ENCODE peak calls at places on chromosomes 11 and 22, in six cellular contexts. R is IMR-90, T is Peyer's patch, M is A673, C is prostate gland, X is brain microvascular endothelial cell. E is an unnamed sample.

GRCh38 chr11:77136074-77136473 is 8.0 kb downstream of the MYO7A start:
- DNase-seq in R (peak; percentile 71), T (no peak), M (no peak), C (no peak), X (peak; percentile 40), E (no peak)

GRCh38 chr11:104033134-104033533 is 3.3 kb upstream of the DDI1 start:
- DNase-seq in R (peak; percentile 97), T (no peak), M (no peak), C (no peak), X (peak; percentile 73), E (no peak)

GRCh38 chr11:108496643-108497256 is 1.4 kb downstream of the POGLUT3 start:
- DNase-seq in R (peak; percentile 31), T (no peak), M (peak; percentile 29), C (no peak), X (no peak), E (no peak)

GRCh38 chr11:72821920-72822799 is 7.9 kb downstream of the ATG16L2 start:
- DNase-seq in R (peak; percentile 84), T (peak; percentile 84), M (peak; percentile 97), C (peak; percentile 88), X (peak; percentile 76), E (peak; percentile 92)

GRCh38 chr22:23113847-23114720 is 27.7 kb downstream of the RSPH14 start:
- DNase-seq in R (no peak), T (no peak), M (no peak), C (no peak), X (no peak), E (no peak)

GRCh38 chr11:63906585-63906984 is 10.4 kb downstream of the RCOR2 start:
- DNase-seq in R (peak; percentile 13), T (peak; percentile 38), M (peak; percentile 51), C (no peak), X (no peak), E (no peak)

GRCh38 chr22:33331017-33331416 is 272.8 kb upstream of the SYN3 start:
- DNase-seq in R (no peak), T (no peak), M (no peak), C (no peak), X (no peak), E (no peak)

GRCh38 chr11:105144887-105145286 is 5.3 kb upstream of the CARD18 start:
- DNase-seq in R (peak; percentile 89), T (no peak), M (peak; percentile 75), C (no peak), X (no peak), E (no peak)

GRCh38 chr11:12684821-12685220 is 10.6 kb downstream of the TEAD1 start:
- DNase-seq in R (no peak), T (no peak), M (no peak), C (no peak), X (no peak), E (peak; percentile 77)

GRCh38 chr11:8018742-8019631 is 31.9 kb downstream of the EIF3F start:
- DNase-seq in R (peak; percentile 69), T (peak; percentile 54), M (peak; percentile 41), C (peak; percentile 31), X (peak; percentile 48), E (peak; percentile 53)

GRCh38 chr11:12901272-12901671 is 107.8 kb upstream of the RASSF10 start:
- DNase-seq in R (peak; percentile 30), T (no peak), M (no peak), C (no peak), X (peak; percentile 28), E (no peak)

GRCh38 chr11:124446926-124447325 is 1.4 kb upstream of the OR8B8 start:
- DNase-seq in R (peak; percentile 15), T (no peak), M (no peak), C (no peak), X (no peak), E (no peak)

GRCh38 chr11:134678152-134678551 is 266.1 kb upstream of the B3GAT1 start:
- DNase-seq in R (no peak), T (no peak), M (no peak), C (no peak), X (no peak), E (no peak)
- TF ChIP-seq CTCF in R (no peak), T (no peak), M (no peak), C (no peak), X (no peak), E (no peak)

GRCh38 chr11:118259138-118259537 is 5.0 kb downstream of the MPZL2 start:
- DNase-seq in R (no peak), T (no peak), M (no peak), C (no peak), X (no peak), E (no peak)
- H3K27me3 ChIP-seq in R (peaks cover 15% of the 10 kb centered on the region), T (no peaks in the 10 kb centered on the region), M (peaks cover 69% of the 10 kb centered on the region), C (no peaks in the 10 kb centered on the region), X (peaks cover 15% of the 10 kb centered on the region), E (no peaks in the 10 kb centered on the region)

DNA sequence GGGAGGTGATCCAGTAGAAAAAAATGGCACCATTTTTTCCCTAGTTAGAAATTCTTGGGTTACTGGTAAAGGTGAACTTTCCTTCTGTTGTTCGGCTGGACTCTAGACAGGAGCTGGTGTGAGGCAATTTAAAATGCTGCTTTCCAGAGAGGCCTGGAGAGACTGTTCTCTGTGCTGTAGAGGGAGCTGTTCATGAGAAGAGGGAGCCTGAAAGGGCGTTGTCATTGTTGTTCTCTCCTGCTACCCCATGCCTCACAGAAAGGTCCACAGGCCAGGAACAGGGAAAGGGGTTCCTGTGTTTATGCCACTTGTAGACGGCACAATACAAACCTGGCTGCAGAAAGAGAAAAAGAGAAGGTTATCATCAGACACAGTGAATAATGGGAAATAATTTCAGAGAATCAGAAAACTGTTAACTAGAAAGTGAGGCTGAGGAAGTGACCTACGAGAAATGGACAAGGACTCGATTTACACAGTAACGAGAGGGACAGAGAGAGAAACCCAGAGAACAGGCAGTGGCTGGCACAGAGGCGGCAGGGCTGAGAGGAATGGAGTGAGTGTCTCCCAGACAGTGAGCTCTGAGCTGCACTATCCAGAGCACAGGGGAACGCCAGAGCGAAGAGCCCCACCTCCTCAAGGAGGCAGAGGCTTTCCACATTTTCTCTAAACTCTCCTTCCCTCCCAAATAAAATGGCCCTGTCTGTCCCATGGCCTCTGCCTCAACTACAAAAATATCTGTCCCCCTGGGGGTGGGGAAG is 109.2 kb downstream of the RRM1 start:
- DNase-seq in R (no peak), T (no peak), M (no peak), C (no peak), X (no peak), E (no peak)
- TF ChIP-seq CTCF in R (no peak), T (no peak), M (no peak), C (no peak), X (peak; percentile 8), E (no peak)

GRCh38 chr22:41222846-41223507 is 17.8 kb downstream of the CHADL start:
- DNase-seq in R (no peak), T (no peak), M (no peak), C (no peak), X (no peak), E (no peak)
- H3K27me3 ChIP-seq in R (no peaks in the 10 kb centered on the region), T (no peaks in the 10 kb centered on the region), M (no peaks in the 10 kb centered on the region), C (no peaks in the 10 kb centered on the region), X (no peaks in the 10 kb centered on the region), E (no peaks in the 10 kb centered on the region)

GRCh38 chr11:118900535-118901384 is 17.1 kb downstream of the CXCR5 start:
- DNase-seq in R (no peak), T (no peak), M (no peak), C (no peak), X (no peak), E (no peak)

GRCh38 chr11:118902336-118903203 is 18.9 kb downstream of the CXCR5 start:
- DNase-seq in R (no peak), T (no peak), M (no peak), C (no peak), X (no peak), E (no peak)

GRCh38 chr11:118903204-118904015 is 19.7 kb downstream of the CXCR5 start:
- DNase-seq in R (no peak), T (no peak), M (no peak), C (no peak), X (no peak), E (no peak)

GRCh38 chr11:118899706-118900360 is 16.1 kb downstream of the CXCR5 start:
- DNase-seq in R (no peak), T (no peak), M (no peak), C (no peak), X (no peak), E (no peak)

DNA sequence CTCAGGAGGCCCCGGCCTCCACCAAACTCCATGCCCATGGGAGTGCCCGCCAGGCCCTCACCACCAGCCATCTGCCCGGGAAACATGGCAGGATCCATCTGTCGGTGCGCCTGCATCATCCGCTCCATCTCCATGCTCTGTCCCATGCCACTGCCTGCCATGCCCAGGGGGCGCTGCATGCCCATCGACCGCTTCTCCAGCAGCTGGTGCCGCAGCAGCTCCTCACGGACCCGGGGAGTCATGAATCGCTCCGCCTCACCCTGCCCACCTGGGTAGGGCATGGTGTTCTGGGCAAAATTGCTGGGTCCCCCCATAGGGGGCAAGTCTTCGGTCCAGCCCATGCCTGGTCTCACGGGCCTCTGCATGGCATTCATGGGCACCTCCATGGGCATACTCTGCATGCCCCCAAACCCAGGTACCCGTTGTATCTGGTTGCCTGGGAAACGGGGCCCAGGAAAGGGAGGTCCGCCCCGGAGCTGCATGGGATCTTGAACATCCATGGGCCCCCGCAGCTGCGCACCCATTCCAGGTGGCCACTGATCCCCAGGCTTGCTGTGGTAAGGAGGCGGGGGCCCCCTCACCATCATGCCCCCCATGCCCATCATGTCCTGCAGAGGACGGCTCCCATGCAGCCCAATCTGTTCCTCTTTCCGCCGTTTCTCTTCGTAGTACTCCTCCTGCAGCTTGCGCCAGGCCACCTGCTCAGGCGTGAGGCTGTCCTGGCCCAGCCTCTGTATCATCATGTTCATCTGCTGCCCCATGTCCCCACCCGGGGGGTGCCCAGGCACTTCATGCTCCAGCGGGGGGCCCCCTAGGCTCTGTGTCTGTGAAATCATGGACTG is 18.0 kb downstream of the CXCR5 start:
- DNase-seq in R (no peak), T (no peak), M (no peak), C (no peak), X (no peak), E (peak; percentile 24)
- TF ChIP-seq CTCF in R (no peak), T (peak; percentile 12), M (no peak), C (no peak), X (peak; percentile 43), E (no peak)

GRCh38 chr11:19345519-19345847 is 104.7 kb upstream of the E2F8 start:
- DNase-seq in R (no peak), T (no peak), M (peak; percentile 14), C (no peak), X (no peak), E (no peak)
- H3K27me3 ChIP-seq in R (peaks cover 87% of the 10 kb centered on the region), T (peaks cover 15% of the 10 kb centered on the region), M (peaks cover 86% of the 10 kb centered on the region), C (peaks cover 36% of the 10 kb centered on the region), X (peaks cover 62% of the 10 kb centered on the region), E (peaks cover 43% of the 10 kb centered on the region)

DNA sequence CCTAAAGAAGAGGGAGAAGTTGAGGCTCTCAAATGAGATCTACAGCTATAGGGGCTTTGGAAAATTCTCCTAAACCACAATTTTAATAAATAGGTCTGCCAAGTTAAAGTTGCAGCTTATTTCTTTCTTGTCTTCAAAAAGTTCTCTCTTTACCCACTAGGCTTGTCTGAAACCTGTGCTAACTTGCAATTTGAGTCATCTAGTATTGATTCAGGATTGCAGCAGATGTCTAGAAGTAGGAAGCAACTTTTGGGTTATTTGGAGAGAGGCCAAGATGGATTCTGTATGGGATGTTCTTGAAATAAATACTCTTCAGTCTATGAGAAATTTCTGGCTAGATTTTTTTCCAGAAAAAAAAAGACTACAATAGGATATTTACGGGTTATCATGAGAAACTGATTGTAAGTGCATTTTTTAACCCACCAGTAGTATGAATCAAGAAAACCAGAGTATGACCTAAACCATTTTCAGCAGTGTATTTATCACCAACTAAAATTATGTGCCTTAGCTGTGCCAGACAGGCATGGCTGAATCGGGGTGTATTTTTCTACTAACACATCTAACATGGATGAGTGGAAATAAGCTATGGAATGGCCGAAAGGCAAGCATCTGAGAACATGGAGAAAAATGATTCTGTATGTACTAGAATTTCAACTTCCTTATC is 4.9 kb upstream of the RAB38 start:
- DNase-seq in R (peak; percentile 13), T (no peak), M (no peak), C (peak; percentile 50), X (no peak), E (no peak)
- TF ChIP-seq CTCF in R (no peak), T (no peak), M (no peak), C (no peak), X (no peak), E (no peak)

E was measured in colonic mucosa.